ENCODE peak calls at places on chromosome 12, in five cellular contexts. One of them, this sample, is unnamed.

GRCh38 chr12:92096346-92097136 is 49.1 kb downstream of the BTG1 start:
- DNase-seq in posterior vena cava: no peak
- DNase-seq in HT1080: no peak
- DNase-seq in lower leg skin: no peak
- DNase-seq in stimulated activated CD4-positive, alpha-beta T cell treated with anti-CD3 and anti-CD28 coated beads, TNF-alpha, amount 100 ng/mL, for 1 hour: no peak
- DNase-seq in this sample: peak; percentile 11

GRCh38 chr12:581321-581720 is 81.9 kb downstream of the NINJ2 start:
- DNase-seq in lower leg skin: peak; percentile 68
- DNase-seq in posterior vena cava: no peak
- DNase-seq in HT1080: no peak
- DNase-seq in stimulated activated CD4-positive, alpha-beta T cell treated with anti-CD3 and anti-CD28 coated beads, TNF-alpha, amount 100 ng/mL, for 1 hour: no peak
- DNase-seq in this sample: no peak

GRCh38 chr12:46547421-46548340 is 175.1 kb upstream of the SLC38A2 start:
- DNase-seq in lower leg skin: no peak
- DNase-seq in HT1080: no peak
- DNase-seq in posterior vena cava: no peak
- DNase-seq in stimulated activated CD4-positive, alpha-beta T cell treated with anti-CD3 and anti-CD28 coated beads, TNF-alpha, amount 100 ng/mL, for 1 hour: no peak
- DNase-seq in this sample: peak; percentile 27

GRCh38 chr12:4477133-4477532 is 31.5 kb upstream of the FGF6 start:
- DNase-seq in stimulated activated CD4-positive, alpha-beta T cell treated with anti-CD3 and anti-CD28 coated beads, TNF-alpha, amount 100 ng/mL, for 1 hour: no peak
- DNase-seq in lower leg skin: no peak
- DNase-seq in HT1080: no peak
- DNase-seq in posterior vena cava: no peak
- DNase-seq in this sample: no peak

GRCh38 chr12:29599397-29599796 is 101.9 kb upstream of the OVCH1 start:
- DNase-seq in HT1080: no peak
- DNase-seq in stimulated activated CD4-positive, alpha-beta T cell treated with anti-CD3 and anti-CD28 coated beads, TNF-alpha, amount 100 ng/mL, for 1 hour: no peak
- DNase-seq in posterior vena cava: no peak
- DNase-seq in lower leg skin: no peak
- DNase-seq in this sample: peak; percentile 34

GRCh38 chr12:9114946-9115345 is 773 bp downstream of the A2M start:
- DNase-seq in stimulated activated CD4-positive, alpha-beta T cell treated with anti-CD3 and anti-CD28 coated beads, TNF-alpha, amount 100 ng/mL, for 1 hour: no peak
- DNase-seq in lower leg skin: no peak
- DNase-seq in posterior vena cava: no peak
- DNase-seq in HT1080: no peak
- DNase-seq in this sample: no peak

GRCh38 chr12:131365821-131366260 is 345.0 kb upstream of the SFSWAP start:
- DNase-seq in HT1080: no peak
- DNase-seq in stimulated activated CD4-positive, alpha-beta T cell treated with anti-CD3 and anti-CD28 coated beads, TNF-alpha, amount 100 ng/mL, for 1 hour: no peak
- DNase-seq in posterior vena cava: peak; percentile 72
- DNase-seq in lower leg skin: peak; percentile 81
- DNase-seq in this sample: no peak

GRCh38 chr12:107619831-107620230 is 65.8 kb upstream of the PWP1 start:
- DNase-seq in posterior vena cava: no peak
- DNase-seq in HT1080: no peak
- DNase-seq in lower leg skin: no peak
- DNase-seq in stimulated activated CD4-positive, alpha-beta T cell treated with anti-CD3 and anti-CD28 coated beads, TNF-alpha, amount 100 ng/mL, for 1 hour: no peak
- DNase-seq in this sample: no peak

GRCh38 chr12:128844031-128844635 is 9.1 kb upstream of the GLT1D1 start:
- DNase-seq in lower leg skin: no peak
- DNase-seq in HT1080: peak; percentile 62
- DNase-seq in stimulated activated CD4-positive, alpha-beta T cell treated with anti-CD3 and anti-CD28 coated beads, TNF-alpha, amount 100 ng/mL, for 1 hour: no peak
- DNase-seq in posterior vena cava: peak; percentile 78
- DNase-seq in this sample: peak; percentile 72

GRCh38 chr12:74801625-74802024 is 264.0 kb downstream of the ATXN7L3B start:
- DNase-seq in lower leg skin: no peak
- DNase-seq in stimulated activated CD4-positive, alpha-beta T cell treated with anti-CD3 and anti-CD28 coated beads, TNF-alpha, amount 100 ng/mL, for 1 hour: no peak
- DNase-seq in posterior vena cava: no peak
- DNase-seq in HT1080: no peak
- DNase-seq in this sample: no peak

GRCh38 chr12:107318804-107319535 is 225.6 kb upstream of the CRY1 start:
- DNase-seq in posterior vena cava: peak; percentile 80
- DNase-seq in lower leg skin: peak; percentile 76
- DNase-seq in HT1080: peak; percentile 43
- DNase-seq in stimulated activated CD4-positive, alpha-beta T cell treated with anti-CD3 and anti-CD28 coated beads, TNF-alpha, amount 100 ng/mL, for 1 hour: no peak
- DNase-seq in this sample: peak; percentile 69

GRCh38 chr12:51866762-51867161 is 18.2 kb upstream of the FIGNL2 start:
- DNase-seq in posterior vena cava: peak; percentile 20
- DNase-seq in stimulated activated CD4-positive, alpha-beta T cell treated with anti-CD3 and anti-CD28 coated beads, TNF-alpha, amount 100 ng/mL, for 1 hour: no peak
- DNase-seq in lower leg skin: no peak
- DNase-seq in HT1080: no peak
- DNase-seq in this sample: no peak

GRCh38 chr12:95102916-95103671 is 29.7 kb upstream of the NR2C1 start:
- DNase-seq in stimulated activated CD4-positive, alpha-beta T cell treated with anti-CD3 and anti-CD28 coated beads, TNF-alpha, amount 100 ng/mL, for 1 hour: no peak
- DNase-seq in lower leg skin: no peak
- DNase-seq in posterior vena cava: no peak
- DNase-seq in HT1080: peak; percentile 99
- DNase-seq in this sample: peak; percentile 93

GRCh38 chr12:14886271-14886670 is 617 bp upstream of the MGP start:
- DNase-seq in posterior vena cava: no peak
- DNase-seq in stimulated activated CD4-positive, alpha-beta T cell treated with anti-CD3 and anti-CD28 coated beads, TNF-alpha, amount 100 ng/mL, for 1 hour: no peak
- DNase-seq in lower leg skin: no peak
- DNase-seq in HT1080: no peak
- DNase-seq in this sample: no peak

GRCh38 chr12:109458771-109459208 is 18.3 kb downstream of the KCTD10 start:
- DNase-seq in HT1080: no peak
- DNase-seq in stimulated activated CD4-positive, alpha-beta T cell treated with anti-CD3 and anti-CD28 coated beads, TNF-alpha, amount 100 ng/mL, for 1 hour: no peak
- DNase-seq in lower leg skin: no peak
- DNase-seq in posterior vena cava: no peak
- DNase-seq in this sample: peak; percentile 18

GRCh38 chr12:29149691-29150382 is 759 bp downstream of the FAR2 start:
- DNase-seq in lower leg skin: peak; percentile 88
- DNase-seq in HT1080: no peak
- DNase-seq in stimulated activated CD4-positive, alpha-beta T cell treated with anti-CD3 and anti-CD28 coated beads, TNF-alpha, amount 100 ng/mL, for 1 hour: no peak
- DNase-seq in posterior vena cava: peak; percentile 81
- DNase-seq in this sample: no peak

GRCh38 chr12:113436993-113437728 is 15.0 kb downstream of the SDSL start:
- DNase-seq in HT1080: no peak
- DNase-seq in lower leg skin: no peak
- DNase-seq in stimulated activated CD4-positive, alpha-beta T cell treated with anti-CD3 and anti-CD28 coated beads, TNF-alpha, amount 100 ng/mL, for 1 hour: no peak
- DNase-seq in posterior vena cava: peak; percentile 46
- DNase-seq in this sample: no peak

GRCh38 chr12:25717552-25717951 is 164.5 kb upstream of the LMNTD1 start:
- DNase-seq in lower leg skin: no peak
- DNase-seq in HT1080: no peak
- DNase-seq in stimulated activated CD4-positive, alpha-beta T cell treated with anti-CD3 and anti-CD28 coated beads, TNF-alpha, amount 100 ng/mL, for 1 hour: no peak
- DNase-seq in posterior vena cava: no peak
- DNase-seq in this sample: no peak

GRCh38 chr12:14710632-14711324 is 14.4 kb upstream of the GUCY2C start:
- DNase-seq in stimulated activated CD4-positive, alpha-beta T cell treated with anti-CD3 and anti-CD28 coated beads, TNF-alpha, amount 100 ng/mL, for 1 hour: no peak
- DNase-seq in HT1080: no peak
- DNase-seq in lower leg skin: no peak
- DNase-seq in posterior vena cava: no peak
- DNase-seq in this sample: no peak